ENCODE peak calls at places on chromosomes 1 and 21, in five cellular contexts. C, L, U, K and P are unnamed samples.

GRCh38 chr1:172394167-172394751 is 26.2 kb upstream of the C1orf105 start:
- DNase-seq in C (no peak), L (no peak), U (no peak), K (no peak), P (no peak)

GRCh38 chr1:54579337-54579781 is 31.3 kb downstream of the ACOT11 start:
- DNase-seq in C (no peak), L (no peak), U (no peak), K (no peak), P (no peak)

GRCh38 chr1:88774151-88774556 is 90.1 kb downstream of the PKN2 start:
- DNase-seq in C (no peak), L (no peak), U (peak), K (no peak), P (no peak)

GRCh38 chr1:232501856-232502255 is 128.1 kb downstream of the SIPA1L2 start:
- DNase-seq in C (no peak), L (no peak), U (no peak), K (no peak), P (no peak)

GRCh38 chr1:160094291-160094625 is 4.2 kb downstream of the IGSF8 start:
- DNase-seq in C (no peak), L (no peak), U (no peak), K (no peak), P (no peak)

GRCh38 chr1:151370211-151370911 is 2.1 kb downstream of the SELENBP1 start:
- DNase-seq in C (peak), L (no peak), U (no peak), K (no peak), P (no peak)

GRCh38 chr1:59061876-59062275 is 235.0 kb upstream of the FGGY start:
- DNase-seq in C (peak), L (no peak), U (no peak), K (peak), P (no peak)

GRCh38 chr1:221468556-221468955 is 273.3 kb downstream of the DUSP10 start:
- DNase-seq in C (no peak), L (no peak), U (no peak), K (no peak), P (no peak)

GRCh38 chr21:44527156-44527982 is 12.6 kb downstream of the KRTAP10-1 start:
- DNase-seq in C (no peak), L (no peak), U (no peak), K (no peak), P (no peak)

GRCh38 chr1:168504064-168504837 is 39.5 kb downstream of the XCL2 start:
- DNase-seq in C (no peak), L (no peak), U (no peak), K (peak), P (no peak)

GRCh38 chr1:150551784-150552691 is 2.8 kb downstream of the ADAMTSL4 start:
- DNase-seq in C (no peak), L (no peak), U (no peak), K (peak), P (no peak)

GRCh38 chr1:37274896-37275631 is 199.3 kb upstream of the ZC3H12A start:
- DNase-seq in C (peak), L (no peak), U (no peak), K (no peak), P (no peak)

GRCh38 chr21:17789085-17789484 is 30.1 kb downstream of the C21orf91 start:
- DNase-seq in C (no peak), L (no peak), U (no peak), K (no peak), P (no peak)

GRCh38 chr1:7940745-7941436 is at the start of gene TNFRSF9:
- DNase-seq in C (peak), L (no peak), U (peak), K (no peak), P (no peak)

GRCh38 chr1:5859766-5860165 is 132.5 kb downstream of the NPHP4 start:
- DNase-seq in C (no peak), L (no peak), U (no peak), K (no peak), P (no peak)

GRCh38 chr1:2801046-2801445 is 447 bp downstream of the TTC34 start:
- DNase-seq in C (no peak), L (no peak), U (no peak), K (no peak), P (no peak)

GRCh38 chr1:80892452-80892995 is 908.2 kb upstream of the ADGRL2 start:
- DNase-seq in C (no peak), L (no peak), U (no peak), K (no peak), P (no peak)

GRCh38 chr1:69651656-69652055 is 83.9 kb downstream of the LRRC7 start:
- DNase-seq in C (no peak), L (no peak), U (no peak), K (no peak), P (no peak)

GRCh38 chr1:118992426-118992825 is 4.3 kb upstream of the TBX15 start:
- DNase-seq in C (no peak), L (no peak), U (no peak), K (no peak), P (no peak)

GRCh38 chr1:28144203-28145135 is 32.0 kb downstream of the PTAFR start:
- DNase-seq in C (no peak), L (no peak), U (no peak), K (no peak), P (no peak)

GRCh38 chr1:21924503-21925005 is 12.6 kb downstream of the HSPG2 start:
- DNase-seq in C (no peak), L (no peak), U (no peak), K (no peak), P (no peak)

GRCh38 chr21:31157756-31158155 is 119.5 kb upstream of the KRTAP19-8 start:
- DNase-seq in C (no peak), L (no peak), U (no peak), K (no peak), P (no peak)

GRCh38 chr1:19762175-19762779 is 37.4 kb downstream of the TMCO4 start:
- DNase-seq in C (peak), L (peak), U (peak), K (no peak), P (peak)

GRCh38 chr21:45363921-45364463 is 41.0 kb upstream of the COL18A1 start:
- DNase-seq in C (no peak), L (no peak), U (peak), K (peak), P (no peak)

GRCh38 chr1:46535063-46535462 is 16.4 kb downstream of the KNCN start:
- DNase-seq in C (no peak), L (no peak), U (peak), K (no peak), P (no peak)

GRCh38 chr1:18373882-18374493 is 106.7 kb upstream of the KLHDC7A start:
- DNase-seq in C (peak), L (peak), U (peak), K (no peak), P (peak)

GRCh38 chr1:200153277-200154055 is 126.0 kb downstream of the NR5A2 start:
- DNase-seq in C (no peak), L (no peak), U (no peak), K (no peak), P (no peak)